ENCODE peak calls at places on chromosomes 3 and 15, in six cellular contexts. U is psoas muscle, E is AG04450, Y is cardiac fibroblast, W is ovary, H is transverse colon. P is an unnamed sample.

GRCh38 chr3:14391033-14391432 is 11.4 kb upstream of the SLC6A6 start:
- DNase-seq in E (peak), W (peak), H (no peak), U (peak), Y (peak), P (no peak)

GRCh38 chr15:65051266-65051665 is 6.1 kb downstream of the SLC51B start:
- DNase-seq in U (no peak), W (no peak), Y (no peak), H (no peak), E (no peak), P (no peak)

GRCh38 chr15:57570994-57571393 is 20.7 kb upstream of the MYZAP start:
- DNase-seq in W (no peak), U (no peak), Y (peak), E (no peak), H (no peak), P (no peak)

GRCh38 chr3:184599143-184599542 is 37.6 kb downstream of the EPHB3 start:
- DNase-seq in U (no peak), Y (no peak), H (no peak), W (no peak), E (no peak), P (no peak)

GRCh38 chr15:50144342-50145120 is 25.5 kb upstream of the ATP8B4 start:
- DNase-seq in H (no peak), Y (no peak), W (no peak), U (no peak), E (no peak), P (no peak)

GRCh38 chr3:60809857-60810256 is 441.4 kb downstream of the FHIT start:
- DNase-seq in Y (peak), E (no peak), U (no peak), W (no peak), H (no peak), P (no peak)

GRCh38 chr3:42451546-42452230 is 41.3 kb upstream of the LYZL4 start:
- DNase-seq in Y (peak), H (no peak), U (no peak), E (no peak), W (no peak), P (no peak)

GRCh38 chr3:89851974-89852621 is 744.7 kb downstream of the EPHA3 start:
- DNase-seq in Y (peak), E (no peak), U (no peak), W (peak), H (peak), P (no peak)

GRCh38 chr3:88596451-88596850 is 446.7 kb downstream of the C3orf38 start:
- DNase-seq in U (no peak), Y (no peak), W (no peak), E (no peak), H (no peak), P (no peak)

GRCh38 chr3:159189994-159190669 is 388.3 kb downstream of the MFSD1 start:
- DNase-seq in W (no peak), H (no peak), E (no peak), Y (no peak), U (no peak), P (no peak)

GRCh38 chr3:171135536-171135935 is 109.0 kb upstream of the SLC2A2 start:
- DNase-seq in W (no peak), E (no peak), Y (peak), U (no peak), H (no peak), P (no peak)

GRCh38 chr15:60044636-60045273 is 40.6 kb downstream of the FOXB1 start:
- DNase-seq in H (no peak), U (no peak), W (no peak), E (no peak), Y (no peak), P (no peak)

GRCh38 chr15:81285461-81285860 is 38.5 kb downstream of the STARD5 start:
- DNase-seq in H (peak), Y (no peak), E (no peak), W (no peak), U (no peak), P (no peak)

GRCh38 chr3:53077476-53078220 is 31.8 kb upstream of the SFMBT1 start:
- DNase-seq in H (no peak), U (no peak), E (no peak), Y (no peak), W (no peak), P (no peak)

GRCh38 chr3:170046269-170047132 is 8.7 kb downstream of the GPR160 start:
- DNase-seq in W (no peak), E (no peak), U (no peak), Y (no peak), H (no peak), P (no peak)
- H3K4me3 ChIP-seq in W (no peak), E (no peak), U (no peak), Y (no peak), H (no peak), P (peak)

DNA sequence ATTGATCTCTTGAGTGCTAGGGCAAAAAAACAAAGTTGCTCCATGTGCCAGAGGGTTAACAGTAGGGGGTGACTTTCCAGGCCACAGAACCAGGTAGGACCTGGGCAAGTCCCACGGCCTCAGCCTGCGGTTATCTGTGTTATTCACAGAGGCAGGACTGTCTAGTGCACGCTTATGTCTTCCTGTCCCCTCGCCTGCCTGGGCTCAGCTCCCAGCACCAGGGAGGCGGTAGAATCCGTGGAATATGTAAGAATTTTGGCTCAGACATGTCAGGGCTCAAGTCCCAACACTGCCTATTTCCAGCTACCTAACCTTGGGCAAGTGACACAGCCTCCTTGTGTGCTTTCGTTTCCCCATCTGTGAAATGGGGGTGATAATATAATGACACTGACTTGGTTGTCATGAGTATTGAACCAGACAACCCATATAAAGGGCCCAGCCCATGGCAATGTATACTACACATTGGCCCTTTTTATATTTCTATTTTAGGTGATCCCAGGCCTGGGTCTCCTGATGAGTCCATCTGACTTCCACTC is 44.3 kb upstream of the FLNB start:
- DNase-seq in Y (no peak), H (no peak), W (no peak), U (no peak), E (no peak), P (no peak)
- TF ChIP-seq CTCF in Y (no peak), H (no peak), W (no peak), U (no peak), E (no peak), P (no peak)

DNA sequence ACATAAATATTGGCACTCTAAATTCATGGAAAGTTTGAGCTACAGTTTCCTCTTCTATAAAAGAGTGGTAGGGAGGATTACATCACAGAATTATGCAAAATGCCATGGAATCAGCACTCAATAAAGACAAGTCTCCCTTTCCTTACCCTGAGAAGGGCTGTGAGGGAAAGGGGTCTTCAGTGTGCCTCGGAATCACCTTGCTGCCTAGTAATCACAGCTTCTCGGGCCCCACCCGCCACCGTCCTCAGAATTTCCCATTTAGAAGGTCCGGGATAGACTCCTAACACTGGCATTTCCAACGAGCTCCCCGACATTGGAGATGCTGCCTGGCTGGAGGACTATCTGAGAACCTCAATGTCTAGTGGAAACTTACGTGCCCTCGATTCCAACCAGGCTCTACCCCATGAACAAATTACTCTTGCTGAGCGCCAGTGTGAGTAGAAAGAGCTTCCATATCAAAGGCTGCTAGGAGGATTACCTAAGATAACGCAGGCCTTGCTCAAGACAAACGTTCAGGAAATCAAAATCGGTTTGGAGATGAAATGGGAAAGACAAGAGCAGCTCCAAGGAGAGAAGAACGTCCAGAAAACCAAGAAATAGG is 92.1 kb upstream of the CHD2 start:
- DNase-seq in E (no peak), U (no peak), W (peak), H (peak), Y (peak), P (no peak)
- H3K4me3 ChIP-seq in E (no peak), U (peak), W (peak), H (peak), Y (no peak), P (peak)

DNA sequence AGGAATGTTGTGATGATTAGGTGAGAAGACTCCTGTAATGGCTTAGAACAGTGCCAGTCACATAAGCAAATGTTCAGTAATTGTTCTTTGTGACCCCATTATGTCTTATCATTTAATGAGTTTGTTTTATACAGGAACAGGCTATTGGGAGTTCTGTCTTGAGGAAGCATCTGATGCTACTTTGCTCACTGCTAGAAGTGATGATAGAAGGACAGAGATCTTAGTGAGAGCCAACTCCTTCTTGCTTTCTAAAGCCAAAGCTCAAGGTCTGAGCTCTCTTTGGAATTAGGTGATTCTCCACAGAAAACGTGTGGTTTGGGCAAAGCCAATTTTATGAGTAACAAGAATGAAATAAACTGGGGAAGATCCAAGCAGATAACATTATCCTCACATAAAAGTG is 214.8 kb downstream of the LRTM1 start:
- DNase-seq in E (no peak), U (no peak), Y (no peak), H (no peak), W (no peak), P (no peak)
- TF ChIP-seq CTCF in E (no peak), U (no peak), Y (no peak), H (no peak), W (no peak), P (no peak)

GRCh38 chr15:40281057-40281850 is 1.6 kb downstream of the ANKRD63 start:
- DNase-seq in Y (no peak), E (no peak), U (no peak), W (no peak), H (no peak), P (no peak)
- H3K4me3 ChIP-seq in Y (no peak), E (no peak), U (peak), W (no peak), H (no peak), P (no peak)

GRCh38 chr15:32029409-32029861 is 880 bp upstream of the CHRNA7 start:
- DNase-seq in Y (no peak), U (peak), H (peak), E (no peak), W (peak), P (no peak)
- TF ChIP-seq CTCF in Y (no peak), U (peak), H (peak), E (peak), W (no peak), P (peak)